ENCODE peak calls at places on chromosomes 3 and 15, in four cellular contexts. U is KG1, E is NCI-H226, P is bronchial epithelial cell. Y is an unnamed sample.

GRCh38 chr3:146928421-146929059 is 323.4 kb upstream of the PLSCR5 start:
- DNase-seq in U (no peak), P (no peak), E (no peak), Y (no peak)

GRCh38 chr15:66294157-66294931 is 976 bp downstream of the DIS3L start:
- DNase-seq in P (peak), U (peak), E (peak), Y (peak)

GRCh38 chr15:52653451-52653964 is 25.7 kb downstream of the ATOSA start:
- DNase-seq in E (peak), P (peak), U (no peak), Y (peak)

GRCh38 chr15:55907797-55908196 is 85.6 kb downstream of the NEDD4 start:
- DNase-seq in E (peak), U (no peak), P (peak), Y (peak)

GRCh38 chr3:120416868-120417267 is 33.9 kb downstream of the FSTL1 start:
- DNase-seq in P (no peak), E (no peak), U (no peak), Y (no peak)

GRCh38 chr15:59138243-59138642 is 33.3 kb downstream of the CCNB2 start:
- DNase-seq in U (no peak), P (peak), E (peak), Y (no peak)

GRCh38 chr3:156691920-156692319 is 17.5 kb downstream of the TIPARP start:
- DNase-seq in E (peak), U (no peak), P (peak), Y (peak)

GRCh38 chr3:187714404-187714979 is 12.1 kb upstream of the RTP2 start:
- DNase-seq in P (peak), E (peak), U (peak), Y (no peak)

GRCh38 chr15:90957791-90958190 is 3.1 kb downstream of the RCCD1 start:
- DNase-seq in P (no peak), E (no peak), U (no peak), Y (no peak)

GRCh38 chr3:71759401-71759800 is 5.7 kb downstream of the GPR27 start:
- DNase-seq in U (no peak), E (no peak), P (no peak), Y (no peak)

GRCh38 chr3:141330718-141331369 is 37.5 kb upstream of the ZBTB38 start:
- DNase-seq in U (no peak), P (peak), E (no peak), Y (no peak)

GRCh38 chr3:31364711-31365110 is 168.0 kb upstream of the STT3B start:
- DNase-seq in U (no peak), E (peak), P (peak), Y (peak)

GRCh38 chr3:4826237-4827100 is 152.8 kb upstream of the BHLHE40 start:
- DNase-seq in E (no peak), P (no peak), U (no peak), Y (no peak)

GRCh38 chr3:139319428-139320402 is 24.1 kb upstream of the MRPS22 start:
- DNase-seq in P (no peak), U (no peak), E (no peak), Y (no peak)

GRCh38 chr3:107850681-107851080 is 240.2 kb downstream of the CD47 start:
- DNase-seq in E (no peak), P (no peak), U (no peak), Y (no peak)

GRCh38 chr3:67384790-67385397 is 269.5 kb downstream of the SUCLG2 start:
- DNase-seq in P (peak), U (peak), E (no peak), Y (peak)

GRCh38 chr3:124313621-124314020 is 321.7 kb upstream of the ROPN1 start:
- DNase-seq in U (no peak), E (no peak), P (no peak), Y (no peak)

GRCh38 chr3:58217209-58217811 is 6.5 kb upstream of the DNASE1L3 start:
- DNase-seq in U (peak), E (peak), P (peak), Y (peak)

GRCh38 chr3:123678108-123678511 is 93.3 kb upstream of the HACD2 start:
- DNase-seq in P (peak), U (no peak), E (peak), Y (peak)

GRCh38 chr3:42080452-42080872 is 10.7 kb upstream of the TRAK1 start:
- DNase-seq in E (peak), U (no peak), P (peak), Y (no peak)

GRCh38 chr3:169578381-169578780 is 85.1 kb downstream of the MECOM start:
- DNase-seq in U (no peak), E (no peak), P (no peak), Y (no peak)

GRCh38 chr3:8505621-8506020 is 4.0 kb downstream of the LMCD1 start:
- DNase-seq in P (no peak), E (no peak), U (no peak), Y (no peak)

GRCh38 chr3:196274585-196274984 is 12.9 kb downstream of the PCYT1A start:
- DNase-seq in U (no peak), E (no peak), P (peak), Y (no peak)

GRCh38 chr3:152156880-152157279 is 111.8 kb upstream of the MBNL1 start:
- DNase-seq in E (no peak), U (no peak), P (no peak), Y (no peak)

GRCh38 chr3:87350367-87351199 is 74.2 kb upstream of the POU1F1 start:
- DNase-seq in U (peak), P (peak), E (peak), Y (peak)

Y was measured in foreskin keratinocyte.